ENCODE peak calls at places on chromosomes 12 and 14, in four cellular contexts. One of them, this sample, is unnamed.

GRCh38 chr14:71141701-71142374 is 234.6 kb downstream of the PCNX1 start:
- DNase-seq in fibroblast of the aortic adventitia: peak; percentile 58
- DNase-seq in breast epithelium: no peak
- DNase-seq in tibial nerve: no peak
- DNase-seq in this sample: peak; percentile 27

GRCh38 chr12:110689002-110689600 is at the start of gene HVCN1:
- DNase-seq in tibial nerve: peak; percentile 23
- DNase-seq in breast epithelium: no peak
- DNase-seq in fibroblast of the aortic adventitia: no peak
- DNase-seq in this sample: no peak

GRCh38 chr14:74804219-74804825 is 41.2 kb downstream of the YLPM1 start:
- DNase-seq in fibroblast of the aortic adventitia: peak; percentile 72
- DNase-seq in breast epithelium: no peak
- DNase-seq in tibial nerve: no peak
- DNase-seq in this sample: peak; percentile 81

GRCh38 chr14:65198346-65198745 is 96.0 kb upstream of the MAX start:
- DNase-seq in breast epithelium: no peak
- DNase-seq in fibroblast of the aortic adventitia: no peak
- DNase-seq in tibial nerve: no peak
- DNase-seq in this sample: no peak

GRCh38 chr14:91350813-91351507 is 66.7 kb downstream of the CCDC88C start:
- DNase-seq in tibial nerve: no peak
- DNase-seq in breast epithelium: no peak
- DNase-seq in fibroblast of the aortic adventitia: no peak
- DNase-seq in this sample: no peak

GRCh38 chr12:120101182-120101581 is 15.4 kb downstream of the RAB35 start:
- DNase-seq in tibial nerve: no peak
- DNase-seq in fibroblast of the aortic adventitia: peak; percentile 25
- DNase-seq in breast epithelium: no peak
- DNase-seq in this sample: no peak

GRCh38 chr14:59055439-59056045 is 132.9 kb upstream of the DAAM1 start:
- DNase-seq in fibroblast of the aortic adventitia: peak; percentile 81
- DNase-seq in breast epithelium: no peak
- DNase-seq in tibial nerve: no peak
- DNase-seq in this sample: peak; percentile 74

GRCh38 chr12:70983692-70984091 is 63.2 kb upstream of the PTPRR start:
- DNase-seq in fibroblast of the aortic adventitia: peak; percentile 41
- DNase-seq in tibial nerve: no peak
- DNase-seq in breast epithelium: no peak
- DNase-seq in this sample: peak; percentile 11

GRCh38 chr14:105889666-105890473 is 363.5 kb downstream of the TMEM121 start:
- DNase-seq in fibroblast of the aortic adventitia: no peak
- DNase-seq in breast epithelium: peak; percentile 19
- DNase-seq in tibial nerve: peak; percentile 9
- DNase-seq in this sample: no peak

GRCh38 chr14:57982802-57983201 is 116.9 kb upstream of the SLC35F4 start:
- DNase-seq in breast epithelium: no peak
- DNase-seq in fibroblast of the aortic adventitia: no peak
- DNase-seq in tibial nerve: no peak
- DNase-seq in this sample: no peak

GRCh38 chr14:50232276-50232642 is 881 bp upstream of the SOS2 start:
- DNase-seq in tibial nerve: no peak
- DNase-seq in fibroblast of the aortic adventitia: no peak
- DNase-seq in breast epithelium: no peak
- DNase-seq in this sample: no peak

GRCh38 chr14:32947081-32947480 is 8.4 kb downstream of the NPAS3 start:
- DNase-seq in tibial nerve: no peak
- DNase-seq in breast epithelium: no peak
- DNase-seq in fibroblast of the aortic adventitia: no peak
- DNase-seq in this sample: no peak

GRCh38 chr12:27176765-27177164 is 67.3 kb upstream of the STK38L start:
- DNase-seq in breast epithelium: no peak
- DNase-seq in fibroblast of the aortic adventitia: peak; percentile 68
- DNase-seq in tibial nerve: no peak
- DNase-seq in this sample: peak; percentile 94

GRCh38 chr12:32031109-32031508 is 71.9 kb downstream of the RESF1 start:
- DNase-seq in fibroblast of the aortic adventitia: peak; percentile 17
- DNase-seq in breast epithelium: no peak
- DNase-seq in tibial nerve: no peak
- DNase-seq in this sample: no peak

GRCh38 chr12:4268549-4269181 is 4.9 kb upstream of the CCND2 start:
- DNase-seq in fibroblast of the aortic adventitia: no peak
- DNase-seq in tibial nerve: no peak
- DNase-seq in breast epithelium: no peak
- DNase-seq in this sample: no peak

GRCh38 chr12:113515082-113515856 is 43.6 kb upstream of the LHX5 start:
- DNase-seq in fibroblast of the aortic adventitia: no peak
- DNase-seq in breast epithelium: no peak
- DNase-seq in tibial nerve: no peak
- DNase-seq in this sample: no peak

GRCh38 chr12:116687888-116688287 is 50.0 kb downstream of the SPRING1 start:
- DNase-seq in fibroblast of the aortic adventitia: no peak
- DNase-seq in breast epithelium: no peak
- DNase-seq in tibial nerve: no peak
- DNase-seq in this sample: peak; percentile 26

GRCh38 chr12:5096241-5096880 is 52.7 kb downstream of the KCNA5 start:
- DNase-seq in fibroblast of the aortic adventitia: peak; percentile 23
- DNase-seq in tibial nerve: no peak
- DNase-seq in breast epithelium: no peak
- DNase-seq in this sample: peak; percentile 22

GRCh38 chr14:55274760-55275159 is 3.5 kb downstream of the FBXO34 start:
- DNase-seq in fibroblast of the aortic adventitia: peak; percentile 82
- DNase-seq in tibial nerve: no peak
- DNase-seq in breast epithelium: no peak
- DNase-seq in this sample: peak; percentile 57

GRCh38 chr12:24379038-24379437 is 429.6 kb upstream of the SOX5 start:
- DNase-seq in tibial nerve: no peak
- DNase-seq in fibroblast of the aortic adventitia: no peak
- DNase-seq in breast epithelium: no peak
- DNase-seq in this sample: no peak

GRCh38 chr12:24378548-24379011 is 429.1 kb upstream of the SOX5 start:
- DNase-seq in breast epithelium: no peak
- DNase-seq in fibroblast of the aortic adventitia: no peak
- DNase-seq in tibial nerve: no peak
- DNase-seq in this sample: peak; percentile 32

GRCh38 chr12:24380122-24380521 is 430.7 kb upstream of the SOX5 start:
- DNase-seq in fibroblast of the aortic adventitia: no peak
- DNase-seq in tibial nerve: no peak
- DNase-seq in breast epithelium: no peak
- DNase-seq in this sample: peak; percentile 60

GRCh38 chr12:24381790-24382189 is 432.3 kb upstream of the SOX5 start:
- DNase-seq in fibroblast of the aortic adventitia: no peak
- DNase-seq in breast epithelium: no peak
- DNase-seq in tibial nerve: no peak
- DNase-seq in this sample: no peak

GRCh38 chr12:24379493-24379892 is 430.0 kb upstream of the SOX5 start:
- DNase-seq in tibial nerve: no peak
- DNase-seq in fibroblast of the aortic adventitia: no peak
- DNase-seq in breast epithelium: no peak
- DNase-seq in this sample: no peak
- H3K4me3 ChIP-seq in tibial nerve: no peak overlapping the region
- H3K4me3 ChIP-seq in fibroblast of the aortic adventitia: no peak overlapping the region
- H3K4me3 ChIP-seq in breast epithelium: no peak overlapping the region
- H3K4me3 ChIP-seq in this sample: no peak overlapping the region

GRCh38 chr12:15527201-15527782 is 205.0 kb downstream of the PTPRO start:
- DNase-seq in fibroblast of the aortic adventitia: peak; percentile 22
- DNase-seq in breast epithelium: no peak
- DNase-seq in tibial nerve: no peak
- DNase-seq in this sample: peak; percentile 49
- TF ChIP-seq CTCF in fibroblast of the aortic adventitia: peak; percentile 28
- TF ChIP-seq CTCF in breast epithelium: no peak
- TF ChIP-seq CTCF in tibial nerve: no peak
- TF ChIP-seq CTCF in this sample: peak; percentile 33

GRCh38 chr12:6214633-6215032 is 14.4 kb downstream of the CD9 start:
- DNase-seq in fibroblast of the aortic adventitia: no peak
- DNase-seq in breast epithelium: no peak
- DNase-seq in tibial nerve: no peak
- DNase-seq in this sample: no peak
- H3K4me3 ChIP-seq in fibroblast of the aortic adventitia: no peak overlapping the region
- H3K4me3 ChIP-seq in breast epithelium: no peak overlapping the region
- H3K4me3 ChIP-seq in tibial nerve: no peak overlapping the region
- H3K4me3 ChIP-seq in this sample: no peak overlapping the region

GRCh38 chr12:68067762-68068376 is 78.6 kb downstream of the IFNG-AS1 start:
- DNase-seq in tibial nerve: no peak
- DNase-seq in breast epithelium: no peak
- DNase-seq in fibroblast of the aortic adventitia: peak; percentile 1
- DNase-seq in this sample: peak; percentile 14
- TF ChIP-seq CTCF in tibial nerve: no peak
- TF ChIP-seq CTCF in breast epithelium: no peak
- TF ChIP-seq CTCF in fibroblast of the aortic adventitia: peak; percentile 43
- TF ChIP-seq CTCF in this sample: peak; percentile 66

GRCh38 chr12:53069621-53070410 is 9.4 kb downstream of the SPRYD3 start:
- DNase-seq in fibroblast of the aortic adventitia: no peak
- DNase-seq in breast epithelium: no peak
- DNase-seq in tibial nerve: no peak
- DNase-seq in this sample: no peak

GRCh38 chr12:53070901-53071492 is 8.2 kb downstream of the SPRYD3 start:
- DNase-seq in fibroblast of the aortic adventitia: no peak
- DNase-seq in breast epithelium: no peak
- DNase-seq in tibial nerve: no peak
- DNase-seq in this sample: no peak

GRCh38 chr12:53074290-53074998 is 4.7 kb downstream of the SPRYD3 start:
- DNase-seq in breast epithelium: no peak
- DNase-seq in fibroblast of the aortic adventitia: no peak
- DNase-seq in tibial nerve: no peak
- DNase-seq in this sample: no peak

GRCh38 chr12:53073881-53074280 is 5.3 kb downstream of the SPRYD3 start:
- DNase-seq in fibroblast of the aortic adventitia: no peak
- DNase-seq in tibial nerve: no peak
- DNase-seq in breast epithelium: no peak
- DNase-seq in this sample: no peak

DNA sequence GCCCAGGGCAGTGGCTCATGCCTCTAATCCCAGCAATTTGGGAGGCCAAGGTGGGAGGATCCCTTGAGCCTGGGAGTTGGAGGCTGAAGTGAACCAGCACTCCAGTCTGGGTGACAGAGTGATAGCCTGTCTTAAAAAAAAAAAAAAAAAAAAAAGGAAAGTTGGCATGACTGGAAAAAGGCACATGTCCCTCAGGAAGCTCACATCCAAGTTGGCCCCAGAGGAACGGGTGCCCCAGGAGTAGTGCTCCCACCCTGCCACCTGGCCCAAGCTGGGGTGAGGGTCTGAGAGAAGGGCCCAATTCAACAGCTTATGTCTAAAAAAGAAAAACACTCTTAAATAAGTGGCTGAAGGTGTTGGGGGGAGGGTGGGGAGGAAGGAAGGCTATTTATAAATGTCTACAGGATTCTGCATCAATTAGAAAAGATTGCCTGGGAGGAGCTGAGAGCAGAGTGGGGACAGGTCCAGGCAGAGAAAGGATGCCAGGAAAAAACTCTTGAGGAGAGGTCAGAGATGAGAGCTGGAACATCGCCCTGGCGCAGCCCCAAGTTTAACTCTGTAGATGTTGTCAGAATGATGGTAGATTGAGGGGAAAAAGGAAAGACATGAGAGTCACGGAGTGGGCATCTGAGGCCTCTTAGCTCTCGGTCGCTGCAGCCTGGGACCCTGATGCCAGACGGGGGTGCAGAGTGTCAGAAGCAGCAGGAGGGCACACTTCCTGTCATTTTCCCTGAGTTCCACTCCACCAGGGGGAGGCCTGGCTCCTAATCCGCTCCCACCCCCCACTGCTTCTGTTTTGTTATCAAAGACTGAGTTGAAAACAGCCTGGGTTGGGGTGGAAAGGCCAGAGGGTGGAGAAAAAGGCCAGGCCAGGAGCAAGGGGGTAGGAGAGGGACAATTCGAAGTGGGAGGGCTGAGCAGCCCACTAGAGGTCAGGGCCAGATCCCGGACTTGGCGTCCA is 7.3 kb downstream of the SPRYD3 start:
- DNase-seq in tibial nerve: peak; percentile 83
- DNase-seq in breast epithelium: peak; percentile 75
- DNase-seq in fibroblast of the aortic adventitia: peak; percentile 86
- DNase-seq in this sample: peak; percentile 35
- H3K4me3 ChIP-seq in tibial nerve: no peak overlapping the region
- H3K4me3 ChIP-seq in breast epithelium: no peak overlapping the region
- H3K4me3 ChIP-seq in fibroblast of the aortic adventitia: no peak overlapping the region
- H3K4me3 ChIP-seq in this sample: no peak overlapping the region

DNA sequence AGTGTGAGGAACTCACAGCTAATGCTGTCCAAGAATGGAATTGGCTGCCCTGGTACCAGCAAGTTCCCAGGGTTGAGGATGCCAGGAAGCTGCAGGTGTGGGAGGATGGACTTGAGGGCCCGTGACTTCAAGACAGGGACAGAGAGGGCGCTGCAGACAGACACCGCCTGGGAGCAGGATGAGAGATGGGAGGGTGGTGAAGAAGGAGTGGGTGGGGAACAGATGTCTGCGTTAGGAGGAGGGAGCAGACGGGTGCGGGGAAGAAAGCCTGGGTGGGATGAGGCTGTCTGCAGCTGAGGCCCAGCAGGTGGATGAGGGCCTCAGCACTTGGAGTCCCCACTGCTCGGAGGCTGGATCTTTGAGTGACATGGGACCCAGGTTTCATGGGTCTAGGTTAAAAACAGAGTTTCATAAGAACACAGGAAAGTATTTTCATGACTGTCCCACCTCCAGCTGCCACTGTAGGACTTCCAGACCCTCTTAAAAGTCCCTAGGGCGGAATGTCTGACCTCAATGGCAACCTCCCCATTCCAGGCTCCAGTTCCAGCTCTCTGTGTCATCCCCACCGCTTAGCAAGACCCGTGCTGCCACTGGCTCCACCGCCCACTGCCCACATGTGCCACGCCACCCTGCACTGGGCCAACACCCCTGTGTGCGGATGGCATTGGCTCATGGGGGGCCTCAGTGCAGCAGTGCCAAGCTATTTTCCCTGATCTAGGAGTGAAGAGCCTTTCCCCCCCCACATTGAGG is 70.3 kb upstream of the SCN8A start:
- DNase-seq in tibial nerve: no peak
- DNase-seq in breast epithelium: no peak
- DNase-seq in fibroblast of the aortic adventitia: no peak
- DNase-seq in this sample: no peak
- TF ChIP-seq CTCF in tibial nerve: no peak
- TF ChIP-seq CTCF in breast epithelium: no peak
- TF ChIP-seq CTCF in fibroblast of the aortic adventitia: no peak
- TF ChIP-seq CTCF in this sample: no peak

GRCh38 chr14:35534884-35535793 is 1.2 kb downstream of the INSM2 start:
- DNase-seq in breast epithelium: peak; percentile 73
- DNase-seq in fibroblast of the aortic adventitia: peak; percentile 60
- DNase-seq in tibial nerve: no peak
- DNase-seq in this sample: peak; percentile 65
- H3K4me3 ChIP-seq in breast epithelium: peak overlapping the region; percentile 42
- H3K4me3 ChIP-seq in fibroblast of the aortic adventitia: peak overlapping the region; percentile 40
- H3K4me3 ChIP-seq in tibial nerve: no peak overlapping the region
- H3K4me3 ChIP-seq in this sample: peak overlapping the region; percentile 26

GRCh38 chr12:84397846-84398245 is 514.8 kb downstream of the SLC6A15 start:
- DNase-seq in breast epithelium: no peak
- DNase-seq in tibial nerve: no peak
- DNase-seq in fibroblast of the aortic adventitia: peak; percentile 36
- DNase-seq in this sample: no peak

GRCh38 chr12:84397279-84397678 is 515.3 kb downstream of the SLC6A15 start:
- DNase-seq in breast epithelium: no peak
- DNase-seq in fibroblast of the aortic adventitia: peak; percentile 18
- DNase-seq in tibial nerve: no peak
- DNase-seq in this sample: peak; percentile 7
- TF ChIP-seq CTCF in breast epithelium: no peak
- TF ChIP-seq CTCF in fibroblast of the aortic adventitia: no peak
- TF ChIP-seq CTCF in tibial nerve: no peak
- TF ChIP-seq CTCF in this sample: no peak

This sample was measured in cardiac fibroblast.